ENCODE peak calls at places on chromosome 5, in ten cellular contexts. I is T-helper 17 cell; M is stimulated activated effector memory CD8-positive, alpha-beta T cell treated with anti-CD3 and anti-CD28 coated beads, Interleukin-12 subunit alpha, Interleukin-12 subunit beta, amount 100 ng/mL, for 72 hours; O is esophagus mucosa; S is activated B cell treated with CpG ODN at 0.5 μM for 24 hours; X is activated T-cell treated with anti-CD3 and anti-CD28 coated beads, Interleukin-2, amount 50 U/mL, for 72 hours; D is pancreas; Q is left cardiac atrium; C is stimulated activated naive B cell treated with anti-CD40 and anti-IgM and Interleukin-4, amounts not matched to agents 10 μg/mL and 1 μg/mL and 100 μg/mL, for 72 hours; T is activated CD8-positive, alpha-beta T cell treated with anti-CD3 and anti-CD28 coated beads for 36 hours. Z is an unnamed sample.

GRCh38 chr5:149130932-149131273 is 10.4 kb upstream of the ABLIM3 start:
- ATAC-seq in Q (no peak), T (no peak), M (no peak), D (no peak), X (no peak), I (no peak), C (no peak), S (no peak), O (no peak), Z (no peak)

GRCh38 chr5:119332978-119333401 is 22.8 kb upstream of the TNFAIP8 start:
- ATAC-seq in I (no peak), X (no peak), S (peak; percentile 21), M (no peak), D (no peak), Q (no peak), T (no peak), O (peak; percentile 67), C (peak; percentile 26), Z (no peak)

GRCh38 chr5:64453405-64453804 is 52.4 kb upstream of the RGS7BP start:
- ATAC-seq in O (no peak), S (no peak), D (no peak), I (no peak), C (no peak), T (no peak), M (no peak), X (no peak), Q (no peak), Z (no peak)

GRCh38 chr5:75623846-75624245 is 12.6 kb downstream of the ANKDD1B start:
- ATAC-seq in S (no peak), X (no peak), D (no peak), Q (no peak), C (no peak), I (no peak), O (no peak), M (no peak), T (no peak), Z (peak; percentile 45)

GRCh38 chr5:32482193-32482592 is 37.7 kb upstream of the ZFR start:
- ATAC-seq in M (no peak), D (peak; percentile 81), S (no peak), T (no peak), X (no peak), Q (no peak), I (no peak), C (no peak), O (no peak), Z (no peak)

GRCh38 chr5:19615661-19616060 is 372.3 kb downstream of the CDH18 start:
- ATAC-seq in Q (no peak), S (no peak), O (no peak), C (no peak), T (no peak), I (no peak), M (no peak), X (no peak), D (no peak), Z (no peak)

GRCh38 chr5:68196876-68197275 is 18.7 kb upstream of the PIK3R1 start:
- ATAC-seq in S (peak; percentile 99), M (no peak), X (no peak), C (peak; percentile 99), D (no peak), T (no peak), O (peak; percentile 54), I (peak; percentile 63), Q (peak; percentile 62), Z (no peak)

GRCh38 chr5:83925321-83925877 is 204.7 kb upstream of the HAPLN1 start:
- ATAC-seq in T (no peak), D (no peak), M (no peak), C (no peak), X (no peak), I (no peak), S (no peak), Q (peak; percentile 47), O (no peak), Z (peak; percentile 88)

GRCh38 chr5:132363431-132364112 is 5.9 kb upstream of the SLC22A5 start:
- ATAC-seq in M (peak; percentile 70), D (peak; percentile 45), X (peak; percentile 83), Q (peak; percentile 90), I (no peak), S (no peak), O (peak; percentile 94), T (no peak), C (no peak), Z (peak; percentile 72)

GRCh38 chr5:139389701-139390638 is at the start of gene MZB1:
- ATAC-seq in I (peak; percentile 57), Q (no peak), C (peak; percentile 56), M (peak; percentile 80), T (peak; percentile 67), X (peak; percentile 67), D (no peak), O (peak; percentile 12), S (peak; percentile 57), Z (no peak)

GRCh38 chr5:32410630-32411029 is 33.9 kb downstream of the ZFR start:
- ATAC-seq in O (no peak), X (no peak), C (no peak), D (no peak), M (no peak), I (no peak), T (no peak), Q (peak; percentile 42), S (no peak), Z (no peak)

GRCh38 chr5:154049685-154050084 is 10.9 kb downstream of the MFAP3 start:
- ATAC-seq in X (no peak), Q (no peak), I (no peak), C (no peak), M (no peak), O (no peak), D (no peak), T (no peak), S (no peak), Z (no peak)

GRCh38 chr5:132271251-132272246 is 14.1 kb downstream of the PDLIM4 start:
- ATAC-seq in M (peak; percentile 11), X (peak; percentile 59), T (peak; percentile 28), D (peak; percentile 51), Q (no peak), S (peak; percentile 47), C (peak; percentile 11), I (peak; percentile 14), O (no peak), Z (no peak)

GRCh38 chr5:51225671-51226419 is 157.4 kb upstream of the ISL1 start:
- ATAC-seq in O (no peak), I (no peak), D (peak; percentile 63), T (no peak), S (no peak), X (no peak), C (no peak), M (no peak), Q (peak; percentile 31), Z (peak; percentile 56)

GRCh38 chr5:149871471-149871870 is 73.1 kb downstream of the PDE6A start:
- ATAC-seq in I (no peak), C (no peak), T (no peak), M (no peak), S (no peak), X (no peak), O (no peak), D (no peak), Q (no peak), Z (no peak)

GRCh38 chr5:150517272-150518152 is 9.6 kb downstream of the NDST1 start:
- ATAC-seq in D (peak; percentile 82), M (no peak), S (no peak), Q (peak; percentile 36), C (no peak), T (no peak), O (peak; percentile 24), X (no peak), I (no peak), Z (peak; percentile 89)

Z was measured in SK-N-SH treated with all-trans-retinoic acid at 6 μM for 48 hours.